ENCODE peak calls at places on chromosomes 3 and 15, in nine cellular contexts. One of them, this sample, is unnamed.

GRCh38 chr3:192516850-192517249 is 210.5 kb downstream of the FGF12 start:
- DNase-seq in AG04449: no peak
- DNase-seq in AG20443: no peak
- DNase-seq in RWPE1: no peak
- DNase-seq in activated T-cell treated with anti-CD3 and anti-CD28 coated beads, Interleukin-2, amount 50 U/mL, for 72 hours: no peak
- DNase-seq in lower lobe of right lung: no peak
- DNase-seq in stomach: no peak
- DNase-seq in mesothelial cell of epicardium: no peak
- DNase-seq in left cardiac atrium: no peak
- DNase-seq in this sample: no peak

GRCh38 chr15:42483677-42484076 is 7.3 kb downstream of the ZNF106 start:
- DNase-seq in AG04449: no peak
- DNase-seq in AG20443: no peak
- DNase-seq in RWPE1: no peak
- DNase-seq in activated T-cell treated with anti-CD3 and anti-CD28 coated beads, Interleukin-2, amount 50 U/mL, for 72 hours: no peak
- DNase-seq in lower lobe of right lung: no peak
- DNase-seq in stomach: no peak
- DNase-seq in mesothelial cell of epicardium: no peak
- DNase-seq in left cardiac atrium: no peak
- DNase-seq in this sample: no peak

GRCh38 chr3:176430244-176430893 is 766.9 kb downstream of the TBL1XR1 start:
- DNase-seq in AG04449: peak
- DNase-seq in AG20443: peak
- DNase-seq in RWPE1: peak
- DNase-seq in activated T-cell treated with anti-CD3 and anti-CD28 coated beads, Interleukin-2, amount 50 U/mL, for 72 hours: no peak
- DNase-seq in lower lobe of right lung: no peak
- DNase-seq in stomach: no peak
- DNase-seq in mesothelial cell of epicardium: no peak
- DNase-seq in left cardiac atrium: no peak
- DNase-seq in this sample: peak

GRCh38 chr3:37537914-37538691 is 323.6 kb upstream of the CTDSPL start:
- DNase-seq in AG04449: no peak
- DNase-seq in AG20443: peak
- DNase-seq in RWPE1: no peak
- DNase-seq in activated T-cell treated with anti-CD3 and anti-CD28 coated beads, Interleukin-2, amount 50 U/mL, for 72 hours: no peak
- DNase-seq in lower lobe of right lung: no peak
- DNase-seq in stomach: no peak
- DNase-seq in mesothelial cell of epicardium: no peak
- DNase-seq in left cardiac atrium: peak
- DNase-seq in this sample: no peak

GRCh38 chr3:64906011-64906410 is 218.2 kb upstream of the ADAMTS9 start:
- DNase-seq in AG04449: no peak
- DNase-seq in AG20443: no peak
- DNase-seq in RWPE1: no peak
- DNase-seq in activated T-cell treated with anti-CD3 and anti-CD28 coated beads, Interleukin-2, amount 50 U/mL, for 72 hours: no peak
- DNase-seq in lower lobe of right lung: no peak
- DNase-seq in stomach: no peak
- DNase-seq in mesothelial cell of epicardium: no peak
- DNase-seq in left cardiac atrium: no peak
- DNase-seq in this sample: no peak

GRCh38 chr15:83053151-83053550 is 13.9 kb downstream of the BTBD1 start:
- DNase-seq in AG04449: peak
- DNase-seq in AG20443: peak
- DNase-seq in RWPE1: no peak
- DNase-seq in activated T-cell treated with anti-CD3 and anti-CD28 coated beads, Interleukin-2, amount 50 U/mL, for 72 hours: no peak
- DNase-seq in lower lobe of right lung: no peak
- DNase-seq in stomach: no peak
- DNase-seq in mesothelial cell of epicardium: no peak
- DNase-seq in left cardiac atrium: no peak
- DNase-seq in this sample: no peak

GRCh38 chr3:115626711-115627110 is 3.4 kb downstream of the GAP43 start:
- DNase-seq in AG04449: no peak
- DNase-seq in AG20443: no peak
- DNase-seq in RWPE1: no peak
- DNase-seq in activated T-cell treated with anti-CD3 and anti-CD28 coated beads, Interleukin-2, amount 50 U/mL, for 72 hours: no peak
- DNase-seq in lower lobe of right lung: no peak
- DNase-seq in stomach: no peak
- DNase-seq in mesothelial cell of epicardium: no peak
- DNase-seq in left cardiac atrium: no peak
- DNase-seq in this sample: no peak

GRCh38 chr3:149151843-149152242 is 22.4 kb downstream of the HPS3 start:
- DNase-seq in AG04449: peak
- DNase-seq in AG20443: peak
- DNase-seq in RWPE1: no peak
- DNase-seq in activated T-cell treated with anti-CD3 and anti-CD28 coated beads, Interleukin-2, amount 50 U/mL, for 72 hours: no peak
- DNase-seq in lower lobe of right lung: no peak
- DNase-seq in stomach: no peak
- DNase-seq in mesothelial cell of epicardium: no peak
- DNase-seq in left cardiac atrium: no peak
- DNase-seq in this sample: peak

GRCh38 chr3:195282982-195283381 is 12.0 kb upstream of the XXYLT1 start:
- DNase-seq in AG04449: no peak
- DNase-seq in AG20443: no peak
- DNase-seq in RWPE1: no peak
- DNase-seq in activated T-cell treated with anti-CD3 and anti-CD28 coated beads, Interleukin-2, amount 50 U/mL, for 72 hours: no peak
- DNase-seq in lower lobe of right lung: no peak
- DNase-seq in stomach: no peak
- DNase-seq in mesothelial cell of epicardium: no peak
- DNase-seq in left cardiac atrium: no peak
- DNase-seq in this sample: no peak

GRCh38 chr3:177263615-177264365 is 66.5 kb upstream of the TBL1XR1 start:
- DNase-seq in AG04449: no peak
- DNase-seq in AG20443: no peak
- DNase-seq in RWPE1: no peak
- DNase-seq in activated T-cell treated with anti-CD3 and anti-CD28 coated beads, Interleukin-2, amount 50 U/mL, for 72 hours: no peak
- DNase-seq in lower lobe of right lung: no peak
- DNase-seq in stomach: no peak
- DNase-seq in mesothelial cell of epicardium: no peak
- DNase-seq in left cardiac atrium: no peak
- DNase-seq in this sample: no peak

GRCh38 chr3:31077021-31077601 is 182.7 kb upstream of the GADL1 start:
- DNase-seq in AG04449: peak
- DNase-seq in AG20443: peak
- DNase-seq in RWPE1: peak
- DNase-seq in activated T-cell treated with anti-CD3 and anti-CD28 coated beads, Interleukin-2, amount 50 U/mL, for 72 hours: peak
- DNase-seq in lower lobe of right lung: no peak
- DNase-seq in stomach: no peak
- DNase-seq in mesothelial cell of epicardium: no peak
- DNase-seq in left cardiac atrium: no peak
- DNase-seq in this sample: peak

GRCh38 chr3:15108082-15108545 is 9.2 kb upstream of the RBSN start:
- DNase-seq in AG04449: no peak
- DNase-seq in AG20443: peak
- DNase-seq in RWPE1: peak
- DNase-seq in activated T-cell treated with anti-CD3 and anti-CD28 coated beads, Interleukin-2, amount 50 U/mL, for 72 hours: peak
- DNase-seq in lower lobe of right lung: peak
- DNase-seq in stomach: peak
- DNase-seq in mesothelial cell of epicardium: peak
- DNase-seq in left cardiac atrium: peak
- DNase-seq in this sample: peak

GRCh38 chr3:66312039-66312438 is 91.2 kb downstream of the SLC25A26 start:
- DNase-seq in AG04449: no peak
- DNase-seq in AG20443: no peak
- DNase-seq in RWPE1: no peak
- DNase-seq in activated T-cell treated with anti-CD3 and anti-CD28 coated beads, Interleukin-2, amount 50 U/mL, for 72 hours: no peak
- DNase-seq in lower lobe of right lung: no peak
- DNase-seq in stomach: no peak
- DNase-seq in mesothelial cell of epicardium: no peak
- DNase-seq in left cardiac atrium: no peak
- DNase-seq in this sample: no peak

GRCh38 chr3:29758108-29759020 is 477.5 kb downstream of the RBMS3 start:
- DNase-seq in AG04449: peak
- DNase-seq in AG20443: peak
- DNase-seq in RWPE1: peak
- DNase-seq in activated T-cell treated with anti-CD3 and anti-CD28 coated beads, Interleukin-2, amount 50 U/mL, for 72 hours: no peak
- DNase-seq in lower lobe of right lung: no peak
- DNase-seq in stomach: no peak
- DNase-seq in mesothelial cell of epicardium: no peak
- DNase-seq in left cardiac atrium: no peak
- DNase-seq in this sample: peak

GRCh38 chr3:60298141-60298540 is 953.1 kb downstream of the FHIT start:
- DNase-seq in AG04449: no peak
- DNase-seq in AG20443: no peak
- DNase-seq in RWPE1: no peak
- DNase-seq in activated T-cell treated with anti-CD3 and anti-CD28 coated beads, Interleukin-2, amount 50 U/mL, for 72 hours: no peak
- DNase-seq in lower lobe of right lung: no peak
- DNase-seq in stomach: no peak
- DNase-seq in mesothelial cell of epicardium: no peak
- DNase-seq in left cardiac atrium: no peak
- DNase-seq in this sample: no peak

GRCh38 chr15:36358094-36358961 is 221.1 kb upstream of the CDIN1 start:
- DNase-seq in AG04449: no peak
- DNase-seq in AG20443: peak
- DNase-seq in RWPE1: no peak
- DNase-seq in activated T-cell treated with anti-CD3 and anti-CD28 coated beads, Interleukin-2, amount 50 U/mL, for 72 hours: no peak
- DNase-seq in lower lobe of right lung: no peak
- DNase-seq in stomach: no peak
- DNase-seq in mesothelial cell of epicardium: no peak
- DNase-seq in left cardiac atrium: no peak
- DNase-seq in this sample: no peak

GRCh38 chr15:63291507-63291906 is 14.1 kb downstream of the APH1B start:
- DNase-seq in AG04449: peak
- DNase-seq in AG20443: peak
- DNase-seq in RWPE1: no peak
- DNase-seq in activated T-cell treated with anti-CD3 and anti-CD28 coated beads, Interleukin-2, amount 50 U/mL, for 72 hours: no peak
- DNase-seq in lower lobe of right lung: no peak
- DNase-seq in stomach: no peak
- DNase-seq in mesothelial cell of epicardium: no peak
- DNase-seq in left cardiac atrium: no peak
- DNase-seq in this sample: no peak

GRCh38 chr3:187919535-187919934 is 174.3 kb upstream of the BCL6 start:
- DNase-seq in AG04449: no peak
- DNase-seq in AG20443: no peak
- DNase-seq in RWPE1: no peak
- DNase-seq in activated T-cell treated with anti-CD3 and anti-CD28 coated beads, Interleukin-2, amount 50 U/mL, for 72 hours: peak
- DNase-seq in lower lobe of right lung: no peak
- DNase-seq in stomach: no peak
- DNase-seq in mesothelial cell of epicardium: no peak
- DNase-seq in left cardiac atrium: no peak
- DNase-seq in this sample: no peak

GRCh38 chr3:100577382-100578008 is 31.9 kb upstream of the ADGRG7 start:
- DNase-seq in AG04449: no peak
- DNase-seq in AG20443: no peak
- DNase-seq in RWPE1: no peak
- DNase-seq in activated T-cell treated with anti-CD3 and anti-CD28 coated beads, Interleukin-2, amount 50 U/mL, for 72 hours: no peak
- DNase-seq in lower lobe of right lung: no peak
- DNase-seq in stomach: no peak
- DNase-seq in mesothelial cell of epicardium: no peak
- DNase-seq in left cardiac atrium: no peak
- DNase-seq in this sample: no peak

GRCh38 chr15:73946046-73946678 is 19.9 kb downstream of the LOXL1 start:
- DNase-seq in AG04449: no peak
- DNase-seq in AG20443: no peak
- DNase-seq in RWPE1: no peak
- DNase-seq in activated T-cell treated with anti-CD3 and anti-CD28 coated beads, Interleukin-2, amount 50 U/mL, for 72 hours: no peak
- DNase-seq in lower lobe of right lung: peak
- DNase-seq in stomach: no peak
- DNase-seq in mesothelial cell of epicardium: no peak
- DNase-seq in left cardiac atrium: no peak
- DNase-seq in this sample: no peak

GRCh38 chr15:84633311-84634227 is 20.5 kb downstream of the WDR73 start:
- DNase-seq in AG04449: no peak
- DNase-seq in AG20443: peak
- DNase-seq in RWPE1: peak
- DNase-seq in activated T-cell treated with anti-CD3 and anti-CD28 coated beads, Interleukin-2, amount 50 U/mL, for 72 hours: peak
- DNase-seq in lower lobe of right lung: peak
- DNase-seq in stomach: peak
- DNase-seq in mesothelial cell of epicardium: peak
- DNase-seq in left cardiac atrium: peak
- DNase-seq in this sample: peak

GRCh38 chr3:31277582-31277981 is 255.1 kb upstream of the STT3B start:
- DNase-seq in AG04449: no peak
- DNase-seq in AG20443: peak
- DNase-seq in RWPE1: no peak
- DNase-seq in activated T-cell treated with anti-CD3 and anti-CD28 coated beads, Interleukin-2, amount 50 U/mL, for 72 hours: no peak
- DNase-seq in lower lobe of right lung: no peak
- DNase-seq in stomach: no peak
- DNase-seq in mesothelial cell of epicardium: no peak
- DNase-seq in left cardiac atrium: no peak
- DNase-seq in this sample: no peak

GRCh38 chr3:135325096-135325495 is 530.0 kb downstream of the EPHB1 start:
- DNase-seq in AG04449: no peak
- DNase-seq in AG20443: no peak
- DNase-seq in RWPE1: no peak
- DNase-seq in activated T-cell treated with anti-CD3 and anti-CD28 coated beads, Interleukin-2, amount 50 U/mL, for 72 hours: no peak
- DNase-seq in lower lobe of right lung: no peak
- DNase-seq in stomach: peak
- DNase-seq in mesothelial cell of epicardium: no peak
- DNase-seq in left cardiac atrium: no peak
- DNase-seq in this sample: no peak

GRCh38 chr3:66383998-66384745 is 116.7 kb downstream of the LRIG1 start:
- DNase-seq in AG04449: no peak
- DNase-seq in AG20443: no peak
- DNase-seq in RWPE1: no peak
- DNase-seq in activated T-cell treated with anti-CD3 and anti-CD28 coated beads, Interleukin-2, amount 50 U/mL, for 72 hours: no peak
- DNase-seq in lower lobe of right lung: no peak
- DNase-seq in stomach: no peak
- DNase-seq in mesothelial cell of epicardium: no peak
- DNase-seq in left cardiac atrium: no peak
- DNase-seq in this sample: no peak

GRCh38 chr3:66997560-66998074 is 490 bp upstream of the KBTBD8 start:
- DNase-seq in AG04449: peak
- DNase-seq in AG20443: peak
- DNase-seq in RWPE1: no peak
- DNase-seq in activated T-cell treated with anti-CD3 and anti-CD28 coated beads, Interleukin-2, amount 50 U/mL, for 72 hours: peak
- DNase-seq in lower lobe of right lung: peak
- DNase-seq in stomach: no peak
- DNase-seq in mesothelial cell of epicardium: no peak
- DNase-seq in left cardiac atrium: peak
- DNase-seq in this sample: no peak

GRCh38 chr3:48411041-48411588 is 18.8 kb downstream of the PLXNB1 start:
- DNase-seq in AG04449: no peak
- DNase-seq in AG20443: no peak
- DNase-seq in RWPE1: no peak
- DNase-seq in activated T-cell treated with anti-CD3 and anti-CD28 coated beads, Interleukin-2, amount 50 U/mL, for 72 hours: no peak
- DNase-seq in lower lobe of right lung: peak
- DNase-seq in stomach: no peak
- DNase-seq in mesothelial cell of epicardium: no peak
- DNase-seq in left cardiac atrium: no peak
- DNase-seq in this sample: no peak

GRCh38 chr15:76451540-76451939 is 115.0 kb downstream of the ISL2 start:
- DNase-seq in AG04449: no peak
- DNase-seq in AG20443: no peak
- DNase-seq in RWPE1: no peak
- DNase-seq in activated T-cell treated with anti-CD3 and anti-CD28 coated beads, Interleukin-2, amount 50 U/mL, for 72 hours: no peak
- DNase-seq in lower lobe of right lung: no peak
- DNase-seq in stomach: no peak
- DNase-seq in mesothelial cell of epicardium: no peak
- DNase-seq in left cardiac atrium: no peak
- DNase-seq in this sample: no peak

GRCh38 chr15:55695432-55695831 is 47.5 kb downstream of the PRTG start:
- DNase-seq in AG04449: no peak
- DNase-seq in AG20443: no peak
- DNase-seq in RWPE1: no peak
- DNase-seq in activated T-cell treated with anti-CD3 and anti-CD28 coated beads, Interleukin-2, amount 50 U/mL, for 72 hours: no peak
- DNase-seq in lower lobe of right lung: no peak
- DNase-seq in stomach: no peak
- DNase-seq in mesothelial cell of epicardium: no peak
- DNase-seq in left cardiac atrium: no peak
- DNase-seq in this sample: no peak

GRCh38 chr3:122858373-122858772 is 63.5 kb downstream of the SLC49A4 start:
- DNase-seq in AG04449: no peak
- DNase-seq in AG20443: peak
- DNase-seq in RWPE1: peak
- DNase-seq in activated T-cell treated with anti-CD3 and anti-CD28 coated beads, Interleukin-2, amount 50 U/mL, for 72 hours: no peak
- DNase-seq in lower lobe of right lung: no peak
- DNase-seq in stomach: no peak
- DNase-seq in mesothelial cell of epicardium: no peak
- DNase-seq in left cardiac atrium: no peak
- DNase-seq in this sample: no peak

GRCh38 chr3:187714404-187714979 is 12.1 kb upstream of the RTP2 start:
- DNase-seq in AG04449: no peak
- DNase-seq in AG20443: peak
- DNase-seq in RWPE1: peak
- DNase-seq in activated T-cell treated with anti-CD3 and anti-CD28 coated beads, Interleukin-2, amount 50 U/mL, for 72 hours: peak
- DNase-seq in lower lobe of right lung: no peak
- DNase-seq in stomach: peak
- DNase-seq in mesothelial cell of epicardium: no peak
- DNase-seq in left cardiac atrium: peak
- DNase-seq in this sample: no peak

GRCh38 chr15:90191795-90192494 is 9.2 kb upstream of the SEMA4B start:
- DNase-seq in AG04449: no peak
- DNase-seq in AG20443: peak
- DNase-seq in RWPE1: peak
- DNase-seq in activated T-cell treated with anti-CD3 and anti-CD28 coated beads, Interleukin-2, amount 50 U/mL, for 72 hours: peak
- DNase-seq in lower lobe of right lung: peak
- DNase-seq in stomach: peak
- DNase-seq in mesothelial cell of epicardium: no peak
- DNase-seq in left cardiac atrium: peak
- DNase-seq in this sample: no peak